ENCODE peak calls at places on chromosome 21, in four cellular contexts. R is fibroblast of lung; K is cerebellar cortex; L is stimulated activated CD4-positive, alpha-beta T cell treated with anti-CD3 and anti-CD28 coated beads, Interleukin-2, amount 100 ng/mL, for 48 hours. S is an unnamed sample.

GRCh38 chr21:46077674-46078101 is 20.2 kb upstream of the COL6A2 start:
- DNase-seq in R (no peak), K (no peak), L (no peak), S (no peak)

GRCh38 chr21:15522148-15522547 is 207.6 kb upstream of the USP25 start:
- DNase-seq in R (no peak), K (no peak), L (no peak), S (no peak)

GRCh38 chr21:33937931-33938339 is 22.3 kb upstream of the ATP5PO start:
- DNase-seq in R (no peak), K (no peak), L (no peak), S (no peak)

GRCh38 chr21:39788383-39788782 is 43.4 kb downstream of the IGSF5 start:
- DNase-seq in R (peak), K (peak), L (no peak), S (peak)

GRCh38 chr21:45022348-45022675 is 52.1 kb upstream of the ADARB1 start:
- DNase-seq in R (no peak), K (no peak), L (no peak), S (no peak)

GRCh38 chr21:35045539-35046222 is 3.4 kb downstream of the RUNX1 start:
- DNase-seq in R (no peak), K (no peak), L (no peak), S (no peak)

GRCh38 chr21:36860736-36861594 is 105.5 kb downstream of the HLCS start:
- DNase-seq in R (peak), K (no peak), L (no peak), S (peak)

GRCh38 chr21:32475162-32475812 is 62.8 kb downstream of the EVA1C start:
- DNase-seq in R (peak), K (no peak), L (no peak), S (no peak)

GRCh38 chr21:32520885-32521735 is 64.2 kb downstream of the TCP10L start:
- DNase-seq in R (peak), K (peak), L (no peak), S (peak)

GRCh38 chr21:45698493-45698947 is 55.0 kb downstream of the PCBP3 start:
- DNase-seq in R (peak), K (peak), L (no peak), S (no peak)

GRCh38 chr21:25791321-25791720 is 56.5 kb downstream of the GABPA start:
- DNase-seq in R (no peak), K (no peak), L (no peak), S (no peak)

S was measured in kidney glomerular epithelial cell.